ENCODE peak calls at places on chromosome 15, in nine cellular contexts. H, L, P, J, K, O, Q, B and F are unnamed samples.

GRCh38 chr15:101775136-101775535 is 28.2 kb upstream of the OR4F6 start:
- DNase-seq in B (no peak), O (no peak), J (no peak), P (no peak), K (no peak), L (no peak), Q (no peak), H (no peak), F (no peak)

GRCh38 chr15:78979456-78980320 is 34.8 kb upstream of the CTSH start:
- DNase-seq in B (peak; percentile 62), H (peak; percentile 76), L (no peak), K (peak; percentile 90), J (no peak), P (peak; percentile 60), Q (peak; percentile 83), O (no peak), F (no peak)

GRCh38 chr15:70817266-70817665 is 36.7 kb downstream of the LARP6 start:
- DNase-seq in K (no peak), L (no peak), H (no peak), P (no peak), B (no peak), Q (no peak), J (no peak), O (no peak), F (no peak)

GRCh38 chr15:39286706-39287105 is 294.2 kb upstream of the THBS1 start:
- DNase-seq in P (no peak), L (no peak), J (no peak), O (no peak), Q (no peak), K (no peak), B (no peak), H (peak; percentile 57), F (no peak)

GRCh38 chr15:67515557-67515956 is 5.4 kb upstream of the C15orf61 start:
- DNase-seq in K (no peak), Q (no peak), O (no peak), B (no peak), J (no peak), P (no peak), L (no peak), H (no peak), F (no peak)

GRCh38 chr15:80019168-80019745 is 40.2 kb upstream of the ZFAND6 start:
- DNase-seq in L (no peak), K (no peak), J (no peak), Q (no peak), B (no peak), P (no peak), O (no peak), H (no peak), F (no peak)

GRCh38 chr15:67241132-67241855 is 13.2 kb downstream of the AAGAB start:
- DNase-seq in O (no peak), K (no peak), P (no peak), B (no peak), J (no peak), Q (no peak), H (no peak), L (no peak), F (no peak)

GRCh38 chr15:82666606-82667005 is 19.4 kb upstream of the CPEB1 start:
- DNase-seq in B (no peak), J (no peak), P (no peak), O (no peak), L (no peak), H (no peak), Q (no peak), K (no peak), F (no peak)

GRCh38 chr15:39365873-39366272 is 215.0 kb upstream of the THBS1 start:
- DNase-seq in B (no peak), Q (no peak), P (no peak), K (no peak), H (no peak), J (no peak), L (no peak), O (no peak), F (no peak)

GRCh38 chr15:74545776-74546656 is 5.0 kb downstream of the ARID3B start:
- DNase-seq in P (peak; percentile 98), O (peak; percentile 93), Q (peak; percentile 94), L (peak; percentile 96), B (peak; percentile 92), K (no peak), J (peak; percentile 96), H (peak; percentile 99), F (peak; percentile 81)
- H3K36me3 ChIP-seq in P (peaks cover 4% of the 10 kb centered on the region), O (peaks cover 8% of the 10 kb centered on the region), Q (no peaks in the 10 kb centered on the region), L (no peaks in the 10 kb centered on the region), B (no peaks in the 10 kb centered on the region), K (peaks cover 24% of the 10 kb centered on the region), J (peaks cover 22% of the 10 kb centered on the region), H (no peaks in the 10 kb centered on the region), F (no peaks in the 10 kb centered on the region)

DNA sequence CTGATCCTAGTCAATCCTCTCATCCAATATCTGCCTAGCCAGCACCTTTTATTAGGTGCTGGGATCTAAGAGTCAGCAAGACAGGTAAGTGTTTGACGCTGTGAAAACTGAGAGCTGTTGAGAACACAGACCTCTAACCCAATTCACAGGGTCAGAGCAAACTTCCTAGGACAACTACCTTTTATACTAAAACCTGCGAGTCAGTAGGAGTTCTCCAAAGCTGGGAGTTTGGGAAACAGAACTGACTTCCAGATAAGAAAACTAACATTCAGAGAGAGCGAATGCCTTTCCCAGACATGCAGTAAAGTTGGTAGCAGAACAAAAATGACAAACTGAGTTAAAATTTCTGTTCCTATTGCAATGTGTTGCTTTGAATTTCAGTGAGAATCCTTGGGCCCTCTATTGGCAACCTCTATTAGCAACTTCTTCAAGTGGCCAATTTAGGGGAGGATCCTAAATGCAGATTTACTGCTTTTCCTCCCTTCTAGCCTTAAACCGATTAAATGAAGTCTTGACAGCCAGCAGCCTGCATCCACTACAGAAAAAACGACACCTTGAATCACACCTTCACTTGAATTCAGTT is 11.3 kb downstream of the NR2E3 start:
- DNase-seq in Q (no peak), K (no peak), J (no peak), H (no peak), O (no peak), L (no peak), B (no peak), P (no peak), F (no peak)
- H3K36me3 ChIP-seq in Q (peaks cover 6% of the 10 kb centered on the region), K (no peaks in the 10 kb centered on the region), J (peaks cover 22% of the 10 kb centered on the region), H (no peaks in the 10 kb centered on the region), O (peaks cover 23% of the 10 kb centered on the region), L (no peaks in the 10 kb centered on the region), B (peaks cover 17% of the 10 kb centered on the region), P (peaks cover 5% of the 10 kb centered on the region), F (peaks cover 6% of the 10 kb centered on the region)

DNA sequence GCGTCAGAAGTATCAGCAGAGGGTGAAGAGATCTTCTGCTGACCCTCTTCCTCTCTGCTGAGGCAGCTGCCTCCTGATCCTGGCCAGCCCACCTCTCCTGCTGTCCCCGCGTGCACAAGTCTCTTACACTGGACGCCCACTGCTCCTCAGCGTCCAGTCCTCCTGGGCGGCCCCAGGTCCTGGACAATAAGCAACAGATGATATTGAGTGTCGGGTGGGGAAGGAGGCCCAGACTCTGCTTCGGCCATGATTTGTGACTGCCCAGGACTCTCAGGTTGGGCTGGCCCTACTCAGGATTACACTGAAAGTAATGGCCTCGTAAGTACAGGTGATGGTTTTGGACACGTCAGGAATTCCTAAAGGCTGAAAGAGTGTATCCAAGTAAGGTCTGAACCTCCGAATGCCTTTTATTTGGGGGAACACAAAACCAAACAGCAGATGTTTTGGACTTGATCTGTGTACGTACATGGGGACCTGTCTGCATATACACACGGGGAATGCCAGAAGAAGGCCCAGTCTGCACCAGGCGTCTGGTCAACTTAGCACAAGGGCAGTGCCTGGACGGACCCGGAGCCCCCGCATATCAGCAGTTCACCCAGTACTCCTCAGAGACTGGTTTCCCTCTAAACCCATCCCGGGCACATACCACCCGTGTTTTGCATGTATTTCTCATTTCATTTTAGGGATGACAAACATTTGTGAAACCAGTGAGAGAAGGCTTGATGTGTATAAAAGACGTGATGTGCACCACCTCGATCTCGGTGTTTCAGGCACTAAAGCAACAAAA is 49.9 kb downstream of the KLHL25 start:
- DNase-seq in L (no peak), P (no peak), O (no peak), B (no peak), K (no peak), H (no peak), Q (no peak), J (no peak), F (no peak)
- H3K36me3 ChIP-seq in L (no peaks in the 10 kb centered on the region), P (peaks cover 33% of the 10 kb centered on the region), O (peaks cover 54% of the 10 kb centered on the region), B (peaks cover 15% of the 10 kb centered on the region), K (peaks cover 13% of the 10 kb centered on the region), H (peaks cover 19% of the 10 kb centered on the region), Q (peaks cover 28% of the 10 kb centered on the region), J (peaks cover 98% of the 10 kb centered on the region), F (peaks cover 27% of the 10 kb centered on the region)

GRCh38 chr15:98551936-98552562 is 96.3 kb upstream of the IGF1R start:
- DNase-seq in H (no peak), K (no peak), O (no peak), Q (no peak), J (no peak), P (no peak), B (no peak), L (no peak), F (peak; percentile 8)

GRCh38 chr15:98555173-98555515 is 93.2 kb upstream of the IGF1R start:
- DNase-seq in Q (no peak), J (no peak), O (no peak), K (no peak), H (no peak), B (no peak), P (no peak), L (no peak), F (no peak)

GRCh38 chr15:98554272-98555172 is 93.8 kb upstream of the IGF1R start:
- DNase-seq in L (no peak), B (no peak), O (no peak), P (no peak), H (no peak), Q (no peak), J (no peak), K (no peak), F (no peak)

GRCh38 chr15:98560338-98560737 is 88.0 kb upstream of the IGF1R start:
- DNase-seq in Q (no peak), O (no peak), H (no peak), J (no peak), L (no peak), K (no peak), P (no peak), B (no peak), F (no peak)

GRCh38 chr15:98556321-98556720 is 92.0 kb upstream of the IGF1R start:
- DNase-seq in H (no peak), Q (no peak), O (no peak), K (no peak), J (no peak), B (no peak), P (no peak), L (no peak), F (no peak)
- H3K36me3 ChIP-seq in H (no peaks in the 10 kb centered on the region), Q (no peaks in the 10 kb centered on the region), O (no peaks in the 10 kb centered on the region), K (no peaks in the 10 kb centered on the region), J (no peaks in the 10 kb centered on the region), B (no peaks in the 10 kb centered on the region), P (no peaks in the 10 kb centered on the region), L (no peaks in the 10 kb centered on the region), F (no peaks in the 10 kb centered on the region)